ENCODE peak calls at places on chromosomes 13 and 19, in five cellular contexts. D is H1, H is K562, V is GM12878, C is HepG2. U is an unnamed sample.

GRCh38 chr13:35957174-35957867 is 173.9 kb downstream of the DCLK1 start:
- DNase-seq in D (no peak), H (no peak), V (no peak), C (no peak), U (no peak)

GRCh38 chr13:53200498-53201453 is 172.2 kb downstream of the OLFM4 start:
- DNase-seq in D (peak), H (no peak), V (no peak), C (no peak), U (peak)

GRCh38 chr19:35851213-35852028 is 883 bp downstream of the NPHS1 start:
- DNase-seq in D (peak), H (peak), V (no peak), C (no peak), U (peak)

GRCh38 chr13:66940113-66940512 is 290.0 kb downstream of the PCDH9 start:
- DNase-seq in D (no peak), H (no peak), V (no peak), C (no peak), U (no peak)

GRCh38 chr13:38753878-38754277 is 67.0 kb downstream of the FREM2 start:
- DNase-seq in D (no peak), H (no peak), V (no peak), C (no peak), U (peak)

GRCh38 chr19:46741447-46741846 is 4.4 kb upstream of the FKRP start:
- DNase-seq in D (no peak), H (no peak), V (no peak), C (no peak), U (no peak)

GRCh38 chr19:50358483-50359431 is 6.7 kb downstream of the NAPSA start:
- DNase-seq in D (no peak), H (peak), V (peak), C (no peak), U (no peak)

GRCh38 chr19:2717638-2718541 is 3.3 kb downstream of the DIRAS1 start:
- DNase-seq in D (no peak), H (no peak), V (no peak), C (no peak), U (no peak)

GRCh38 chr19:56110515-56111448 is 10.3 kb downstream of the ZNF787 start:
- DNase-seq in D (no peak), H (no peak), V (no peak), C (peak), U (no peak)

GRCh38 chr13:94706854-94707399 is 5.4 kb downstream of the SOX21 start:
- DNase-seq in D (no peak), H (no peak), V (no peak), C (no peak), U (no peak)

GRCh38 chr19:29841559-29842367 is 30.0 kb downstream of the CCNE1 start:
- DNase-seq in D (no peak), H (no peak), V (no peak), C (peak), U (no peak)

GRCh38 chr19:2415281-2415972 is 12.0 kb downstream of the TIMM13 start:
- DNase-seq in D (peak), H (no peak), V (no peak), C (no peak), U (no peak)

GRCh38 chr19:38183227-38183914 is 40.7 kb downstream of the DPF1 start:
- DNase-seq in D (peak), H (peak), V (no peak), C (no peak), U (peak)

GRCh38 chr13:105848494-105848893 is 687.0 kb downstream of the EFNB2 start:
- DNase-seq in D (no peak), H (no peak), V (no peak), C (no peak), U (no peak)

GRCh38 chr13:110030394-110030928 is 244.1 kb upstream of the IRS2 start:
- DNase-seq in D (no peak), H (no peak), V (no peak), C (no peak), U (no peak)

GRCh38 chr19:30214651-30215051 is 157.5 kb upstream of the ZNF536 start:
- DNase-seq in D (peak), H (no peak), V (peak), C (no peak), U (no peak)

GRCh38 chr13:32537580-32538233 is 888 bp downstream of the N4BP2L2 start:
- DNase-seq in D (peak), H (peak), V (no peak), C (no peak), U (peak)

GRCh38 chr13:50691682-50692263 is 151.7 kb downstream of the DLEU7 start:
- DNase-seq in D (no peak), H (no peak), V (no peak), C (no peak), U (no peak)

GRCh38 chr13:109694972-109695371 is 91.4 kb downstream of the IRS2 start:
- DNase-seq in D (no peak), H (no peak), V (no peak), C (peak), U (no peak)

GRCh38 chr13:114140131-114140908 is 7.9 kb upstream of the RASA3 start:
- DNase-seq in D (no peak), H (no peak), V (no peak), C (no peak), U (peak)

GRCh38 chr19:30349131-30349730 is 23.0 kb upstream of the ZNF536 start:
- DNase-seq in D (no peak), H (no peak), V (no peak), C (no peak), U (peak)

GRCh38 chr19:46107371-46107770 is 17.1 kb downstream of the IGFL3 start:
- DNase-seq in D (no peak), H (no peak), V (no peak), C (no peak), U (no peak)

GRCh38 chr19:58328999-58329398 is 2.2 kb downstream of the ZSCAN22 start:
- DNase-seq in D (peak), H (peak), V (no peak), C (no peak), U (peak)

GRCh38 chr19:41223431-41224234 is 4.6 kb downstream of the AXL start:
- DNase-seq in D (peak), H (no peak), V (no peak), C (peak), U (peak)

GRCh38 chr19:15812059-15812722 is 3.3 kb downstream of the OR10H1 start:
- DNase-seq in D (no peak), H (no peak), V (no peak), C (no peak), U (no peak)

GRCh38 chr19:4910594-4911273 is 1.4 kb downstream of the UHRF1 start:
- DNase-seq in D (no peak), H (no peak), V (no peak), C (no peak), U (no peak)

GRCh38 chr13:110830331-110830730 is 84.5 kb downstream of the ANKRD10 start:
- DNase-seq in D (no peak), H (no peak), V (no peak), C (no peak), U (no peak)

GRCh38 chr19:43504426-43505185 is at the start of gene PHLDB3:
- DNase-seq in D (no peak), H (peak), V (no peak), C (peak), U (peak)

GRCh38 chr19:728011-728410 is 19.3 kb downstream of the PALM start:
- DNase-seq in D (no peak), H (no peak), V (no peak), C (no peak), U (no peak)

GRCh38 chr13:41496420-41497234 is 39.3 kb downstream of the RGCC start:
- DNase-seq in D (no peak), H (no peak), V (no peak), C (no peak), U (no peak)

GRCh38 chr19:33879818-33880575 is 83.3 kb downstream of the KCTD15 start:
- DNase-seq in D (no peak), H (no peak), V (no peak), C (no peak), U (peak)

GRCh38 chr13:100434010-100434763 is 154.4 kb downstream of the GGACT start:
- DNase-seq in D (no peak), H (no peak), V (peak), C (peak), U (no peak)

GRCh38 chr19:45475537-45476348 is 7.9 kb downstream of the FOSB start:
- DNase-seq in D (no peak), H (no peak), V (no peak), C (no peak), U (no peak)

DNA sequence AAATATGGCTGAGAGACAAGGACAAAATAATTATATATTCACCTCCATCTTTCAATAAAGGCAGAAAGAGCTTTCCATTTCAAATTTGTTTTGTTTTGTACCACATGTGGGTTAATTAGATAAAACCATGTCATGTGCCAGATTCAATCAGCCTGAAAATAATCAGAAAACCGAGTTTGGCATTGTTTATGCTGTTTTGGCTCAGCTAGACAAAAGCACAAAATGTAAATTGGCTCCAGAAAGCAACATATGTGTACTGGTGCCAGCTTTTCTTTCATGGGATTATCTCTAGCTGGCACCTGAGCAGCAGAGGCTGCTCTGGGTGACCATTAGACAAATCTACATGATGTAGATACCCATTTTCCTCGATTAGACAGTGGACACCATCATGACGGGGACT is 9.2 kb upstream of the DNAJC15 start:
- DNase-seq in D (no peak), H (no peak), V (no peak), C (no peak), U (no peak)
- TF ChIP-seq ATF3 in D (no peak), H (no peak), V (no peak), C (no peak), U (no peak)

DNA sequence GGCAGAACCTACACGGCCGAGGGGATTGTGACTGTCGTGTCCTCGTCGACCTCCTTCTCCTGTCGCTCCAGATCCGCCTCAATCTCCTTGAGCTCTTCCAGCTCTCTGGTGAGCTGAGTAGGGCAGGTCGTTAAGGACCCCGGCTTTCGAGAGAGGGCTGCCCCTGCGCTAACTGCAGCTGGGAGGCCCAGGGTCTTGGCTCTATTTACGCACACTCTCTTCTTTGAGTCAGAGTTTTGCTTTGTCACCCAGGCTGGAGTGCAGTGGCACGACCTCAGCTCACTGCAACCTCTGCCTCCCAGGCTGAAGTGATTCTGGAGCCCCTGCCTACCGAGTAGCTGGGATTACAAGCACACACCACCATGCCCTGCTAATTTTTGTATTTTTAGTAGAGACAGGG is 7.6 kb downstream of the SPC24 start:
- DNase-seq in D (no peak), H (no peak), V (no peak), C (no peak), U (no peak)
- TF ChIP-seq USF2 in D (no peak), H (no peak), V (no peak), C (no peak), U (no peak)

GRCh38 chr19:7391218-7391670 is 42.5 kb downstream of the ARHGEF18 start:
- DNase-seq in D (no peak), H (no peak), V (no peak), C (peak), U (no peak)
- TF ChIP-seq MAX in D (no peak), H (no peak), V (no peak), C (no peak), U (no peak)

DNA sequence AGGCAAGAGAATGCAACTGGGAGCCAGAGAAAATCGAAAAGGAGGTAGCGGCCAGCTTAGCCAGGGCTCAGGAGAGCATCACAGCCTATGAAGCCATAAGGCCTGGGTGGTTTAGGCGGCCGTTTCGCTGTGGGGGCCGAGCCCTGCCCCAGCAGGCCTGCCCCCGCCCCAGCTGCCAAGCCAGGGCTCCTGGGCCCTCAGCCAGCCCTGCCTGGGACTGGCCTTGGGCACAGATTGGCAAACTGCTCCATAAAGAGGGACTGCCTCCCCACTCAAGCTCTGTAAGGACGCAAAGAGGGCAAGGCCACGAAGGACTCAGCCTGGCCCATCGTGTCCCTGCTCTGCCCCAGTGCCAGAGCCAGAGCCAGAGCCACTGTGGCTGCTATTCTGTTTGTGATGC is 10.2 kb downstream of the ZNF653 start:
- DNase-seq in D (no peak), H (no peak), V (no peak), C (no peak), U (no peak)
- TF ChIP-seq ATF3 in D (no peak), H (no peak), V (no peak), C (no peak), U (no peak)

DNA sequence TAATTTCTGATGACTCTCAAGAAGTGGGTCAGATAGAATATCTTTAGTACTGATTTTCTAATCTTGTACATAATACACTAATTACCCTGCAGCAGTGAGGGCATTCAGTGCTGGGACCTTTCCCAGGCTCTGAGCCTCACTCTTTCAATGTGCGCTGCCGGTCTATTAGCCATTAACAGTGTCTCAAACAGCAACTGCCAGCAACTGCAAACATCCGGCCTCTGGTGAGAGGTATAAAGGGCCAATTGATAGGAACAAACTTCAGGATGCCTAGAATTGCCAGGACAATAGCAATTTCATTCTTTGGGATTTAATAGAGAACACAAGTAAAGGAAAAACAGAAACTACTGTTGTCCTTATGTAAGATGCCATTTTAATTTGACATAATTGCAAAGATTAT is 604.4 kb upstream of the SPRY2 start:
- DNase-seq in D (no peak), H (no peak), V (no peak), C (peak), U (peak)
- TF ChIP-seq USF2 in D (no peak), H (no peak), V (no peak), C (no peak), U (no peak)

GRCh38 chr13:29577135-29578051 is 18.1 kb downstream of the SLC7A1 start:
- DNase-seq in D (no peak), H (no peak), V (no peak), C (no peak), U (no peak)
- TF ChIP-seq MAX in D (no peak), H (no peak), V (no peak), C (no peak), U (no peak)

DNA sequence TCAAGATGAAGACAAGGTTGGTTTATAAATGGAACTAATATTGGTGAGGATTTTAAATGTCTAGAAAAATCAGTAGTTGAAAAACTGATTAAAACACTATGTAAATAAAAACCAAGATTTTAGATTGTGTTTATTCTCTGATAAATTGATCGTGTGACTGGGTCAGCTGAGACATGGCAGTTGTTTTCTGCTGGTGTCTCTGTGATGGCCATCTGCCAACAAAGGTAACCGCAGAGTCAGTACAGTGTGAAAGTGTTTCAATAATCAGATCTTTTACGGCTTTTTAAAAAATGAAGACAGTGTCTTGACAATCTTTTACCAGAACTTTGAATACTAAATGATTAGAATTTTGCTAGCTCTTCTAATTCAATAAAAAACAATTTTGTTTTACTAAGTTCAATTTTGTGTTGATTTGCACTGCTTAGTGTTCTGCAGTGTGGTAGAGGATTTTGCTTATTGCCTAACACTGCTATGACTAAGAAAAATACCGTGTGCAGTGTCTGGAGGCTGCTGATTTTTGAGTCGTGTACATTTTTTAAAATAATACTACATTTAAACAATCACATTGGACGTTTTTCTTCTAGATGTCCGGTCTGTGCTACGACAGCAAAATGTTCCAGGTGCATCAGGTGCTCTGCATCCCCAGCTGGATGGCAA is 32.7 kb upstream of the GPR183 start:
- DNase-seq in D (peak), H (peak), V (no peak), C (no peak), U (no peak)
- TF ChIP-seq ATF3 in D (no peak), H (no peak), V (no peak), C (no peak), U (no peak)

GRCh38 chr13:49495783-49496762 is at the start of gene PHF11:
- DNase-seq in D (peak), H (peak), V (peak), C (peak), U (peak)
- TF ChIP-seq USF2 in D (no peak), H (no peak), V (no peak), C (no peak), U (no peak)

DNA sequence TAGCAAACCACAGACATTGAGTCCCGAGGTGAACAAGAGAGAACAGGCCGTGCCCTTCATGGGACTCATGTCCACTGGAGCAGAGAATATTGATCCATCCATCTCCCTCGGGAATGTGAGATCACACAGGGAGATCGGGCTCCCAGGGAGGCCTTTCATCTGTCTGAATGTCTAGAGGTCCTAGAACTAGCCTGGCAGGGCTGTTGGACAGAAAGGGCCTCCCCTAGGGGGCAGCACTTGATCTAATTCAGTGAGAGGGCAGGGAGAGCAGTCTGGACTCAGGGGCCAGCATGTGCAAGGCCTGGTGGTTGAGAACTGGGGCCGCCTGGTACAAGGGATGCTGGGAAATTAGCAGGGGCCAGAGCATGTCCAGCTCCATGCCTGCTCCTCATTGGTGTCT is 4.3 kb downstream of the RUVBL2 start:
- DNase-seq in D (peak), H (peak), V (no peak), C (peak), U (peak)
- TF ChIP-seq MAX in D (peak), H (peak), V (no peak), C (peak), U (no peak)